ENCODE peak calls at places on chromosome 10, in ten cellular contexts. I, Z, L, C, Q, H, A, P, J and V are unnamed samples.

GRCh38 chr10:133100706-133101463 is 13.2 kb downstream of the ADGRA1 start:
- DNase-seq in I (no peak), Z (no peak), L (no peak), C (peak), Q (no peak), H (peak), A (no peak), P (peak), J (no peak), V (no peak)

GRCh38 chr10:117531371-117532002 is 11.1 kb upstream of the EMX2 start:
- DNase-seq in I (no peak), Z (no peak), L (no peak), C (no peak), Q (no peak), H (no peak), A (no peak), P (no peak), J (no peak), V (no peak)

GRCh38 chr10:115402690-115403089 is 309.5 kb downstream of the ATRNL1 start:
- DNase-seq in I (no peak), Z (peak), L (no peak), C (no peak), Q (no peak), H (peak), A (no peak), P (no peak), J (peak), V (peak)

GRCh38 chr10:64733980-64734379 is 1212.8 kb downstream of the REEP3 start:
- DNase-seq in I (no peak), Z (no peak), L (no peak), C (peak), Q (peak), H (peak), A (peak), P (peak), J (peak), V (peak)

GRCh38 chr10:43132796-43133195 is 5.4 kb upstream of the CSGALNACT2 start:
- DNase-seq in I (no peak), Z (no peak), L (no peak), C (no peak), Q (no peak), H (no peak), A (no peak), P (no peak), J (no peak), V (no peak)

GRCh38 chr10:93573051-93573909 is 6.8 kb downstream of the FFAR4 start:
- DNase-seq in I (no peak), Z (no peak), L (no peak), C (no peak), Q (no peak), H (no peak), A (no peak), P (no peak), J (no peak), V (no peak)

GRCh38 chr10:32005050-32005449 is 51.2 kb downstream of the KIF5B start:
- DNase-seq in I (no peak), Z (peak), L (no peak), C (peak), Q (peak), H (peak), A (peak), P (peak), J (peak), V (peak)

GRCh38 chr10:84290235-84290634 is 38.2 kb upstream of the CCSER2 start:
- DNase-seq in I (no peak), Z (no peak), L (no peak), C (no peak), Q (no peak), H (no peak), A (no peak), P (no peak), J (no peak), V (no peak)

GRCh38 chr10:34904191-34904590 is 89.1 kb upstream of the PARD3 start:
- DNase-seq in I (no peak), Z (no peak), L (no peak), C (no peak), Q (no peak), H (no peak), A (no peak), P (no peak), J (no peak), V (no peak)

GRCh38 chr10:77179015-77179695 is 458.5 kb downstream of the KCNMA1 start:
- DNase-seq in I (no peak), Z (peak), L (peak), C (no peak), Q (no peak), H (peak), A (no peak), P (no peak), J (peak), V (peak)

GRCh38 chr10:133353202-133353959 is 4.4 kb downstream of the FUOM start:
- DNase-seq in I (no peak), Z (no peak), L (no peak), C (no peak), Q (no peak), H (no peak), A (no peak), P (no peak), J (no peak), V (no peak)

GRCh38 chr10:75652136-75652535 is 220.7 kb downstream of the LRMDA start:
- DNase-seq in I (no peak), Z (no peak), L (no peak), C (no peak), Q (no peak), H (no peak), A (no peak), P (no peak), J (no peak), V (no peak)

GRCh38 chr10:75648854-75649253 is 217.4 kb downstream of the LRMDA start:
- DNase-seq in I (no peak), Z (no peak), L (no peak), C (no peak), Q (no peak), H (no peak), A (no peak), P (no peak), J (no peak), V (no peak)

GRCh38 chr10:75653761-75654160 is 222.3 kb downstream of the LRMDA start:
- DNase-seq in I (no peak), Z (no peak), L (no peak), C (no peak), Q (no peak), H (no peak), A (no peak), P (no peak), J (no peak), V (no peak)

GRCh38 chr10:75650648-75651047 is 219.2 kb downstream of the LRMDA start:
- DNase-seq in I (no peak), Z (no peak), L (no peak), C (no peak), Q (no peak), H (no peak), A (no peak), P (no peak), J (no peak), V (no peak)

GRCh38 chr10:75651452-75651851 is 220.0 kb downstream of the LRMDA start:
- DNase-seq in I (no peak), Z (no peak), L (no peak), C (no peak), Q (peak), H (no peak), A (peak), P (peak), J (no peak), V (peak)
- TF ChIP-seq CTCF in I (no peak), Z (no peak), L (no peak), C (no peak), Q (peak), H (no peak), A (peak), P (no peak), J (peak), V (no peak)

GRCh38 chr10:72334832-72335393 is 19.8 kb downstream of the DNAJB12 start:
- DNase-seq in I (peak), Z (peak), L (peak), C (no peak), Q (peak), H (peak), A (no peak), P (no peak), J (peak), V (peak)
- TF ChIP-seq CTCF in I (no peak), Z (no peak), L (no peak), C (no peak), Q (peak), H (peak), A (no peak), P (no peak), J (peak), V (no peak)

GRCh38 chr10:71888623-71889387 is 37.8 kb upstream of the PSAP start:
- DNase-seq in I (peak), Z (peak), L (peak), C (peak), Q (peak), H (peak), A (peak), P (peak), J (peak), V (peak)
- TF ChIP-seq CTCF in I (no peak), Z (peak), L (no peak), C (no peak), Q (no peak), H (peak), A (no peak), P (no peak), J (no peak), V (no peak)

GRCh38 chr10:122208616-122209430 is 62.3 kb upstream of the BTBD16 start:
- DNase-seq in I (no peak), Z (no peak), L (no peak), C (no peak), Q (no peak), H (no peak), A (no peak), P (no peak), J (no peak), V (no peak)

GRCh38 chr10:122210481-122211265 is 60.4 kb upstream of the BTBD16 start:
- DNase-seq in I (no peak), Z (no peak), L (no peak), C (no peak), Q (no peak), H (no peak), A (no peak), P (no peak), J (no peak), V (no peak)

GRCh38 chr10:122216047-122216446 is 55.0 kb upstream of the BTBD16 start:
- DNase-seq in I (no peak), Z (no peak), L (no peak), C (no peak), Q (no peak), H (no peak), A (no peak), P (no peak), J (no peak), V (no peak)

GRCh38 chr10:122219340-122219739 is 51.8 kb upstream of the BTBD16 start:
- DNase-seq in I (no peak), Z (no peak), L (no peak), C (no peak), Q (no peak), H (no peak), A (no peak), P (no peak), J (no peak), V (no peak)

GRCh38 chr10:122213766-122214165 is 57.3 kb upstream of the BTBD16 start:
- DNase-seq in I (no peak), Z (no peak), L (no peak), C (no peak), Q (no peak), H (no peak), A (no peak), P (no peak), J (no peak), V (no peak)
- TF ChIP-seq CTCF in I (no peak), Z (no peak), L (no peak), C (no peak), Q (no peak), H (no peak), A (no peak), P (no peak), J (peak), V (no peak)